ENCODE peak calls at places on chromosome 15, in eight cellular contexts. L, P, O, K, J, U, T and E are unnamed samples.

GRCh38 chr15:98177950-98178848 is 217.7 kb downstream of the ARRDC4 start:
- DNase-seq in L (peak), P (peak), O (peak), K (peak), J (peak), U (peak), T (peak), E (no peak)

GRCh38 chr15:95616306-95616705 is 714.2 kb upstream of the NR2F2 start:
- DNase-seq in L (no peak), P (no peak), O (no peak), K (no peak), J (no peak), U (no peak), T (no peak), E (no peak)

GRCh38 chr15:74777769-74778598 is 3.9 kb upstream of the CSK start:
- DNase-seq in L (no peak), P (no peak), O (peak), K (no peak), J (no peak), U (no peak), T (no peak), E (no peak)

GRCh38 chr15:78726870-78727551 is 84.3 kb downstream of the ADAMTS7 start:
- DNase-seq in L (peak), P (no peak), O (peak), K (no peak), J (no peak), U (no peak), T (no peak), E (no peak)

GRCh38 chr15:51162865-51163762 is 68.4 kb upstream of the TNFAIP8L3 start:
- DNase-seq in L (no peak), P (peak), O (peak), K (peak), J (peak), U (peak), T (peak), E (no peak)

GRCh38 chr15:92882697-92883642 is 17.2 kb upstream of the CHD2 start:
- DNase-seq in L (no peak), P (no peak), O (no peak), K (peak), J (peak), U (no peak), T (peak), E (peak)

GRCh38 chr15:77819841-77820728 is 187.4 kb upstream of the LINGO1 start:
- DNase-seq in L (no peak), P (no peak), O (peak), K (no peak), J (peak), U (peak), T (no peak), E (no peak)

GRCh38 chr15:85543741-85544155 is 163.3 kb downstream of the AKAP13 start:
- DNase-seq in L (peak), P (no peak), O (peak), K (no peak), J (peak), U (no peak), T (peak), E (peak)

GRCh38 chr15:70852501-70853269 is 1.3 kb downstream of the LARP6 start:
- DNase-seq in L (no peak), P (peak), O (no peak), K (peak), J (no peak), U (no peak), T (no peak), E (no peak)

GRCh38 chr15:40097968-40098476 is 10.7 kb downstream of the BMF start:
- DNase-seq in L (no peak), P (no peak), O (no peak), K (no peak), J (no peak), U (no peak), T (peak), E (no peak)

GRCh38 chr15:88627463-88627862 is 6.3 kb downstream of the AEN start:
- DNase-seq in L (no peak), P (no peak), O (peak), K (no peak), J (no peak), U (no peak), T (peak), E (no peak)

GRCh38 chr15:73930371-73930770 is 4.1 kb downstream of the LOXL1 start:
- DNase-seq in L (no peak), P (no peak), O (no peak), K (peak), J (peak), U (no peak), T (no peak), E (no peak)